ENCODE peak calls at places on chromosomes 2 and 18, in nine cellular contexts. One of them, this sample, is unnamed.
A peak's percentile ranks its signal among the peaks of the same experiment; 100 is the strongest.

GRCh38 chr2:107681946-107682345 is 144.7 kb upstream of the RGPD4 start:
- DNase-seq in cardiac fibroblast: no peak
- DNase-seq in COR-L47: no peak
- DNase-seq in ACHN: no peak
- DNase-seq in A549: no peak
- DNase-seq in KG1: no peak
- DNase-seq in OCI-M1: no peak
- DNase-seq in AML-193: no peak
- DNase-seq in kidney glomerular epithelial cell: no peak
- DNase-seq in this sample: peak; percentile 67

GRCh38 chr2:240451108-240451611 is 15.7 kb downstream of the GPC1 start:
- DNase-seq in cardiac fibroblast: no peak
- DNase-seq in COR-L47: no peak
- DNase-seq in ACHN: no peak
- DNase-seq in A549: no peak
- DNase-seq in KG1: no peak
- DNase-seq in OCI-M1: no peak
- DNase-seq in AML-193: no peak
- DNase-seq in kidney glomerular epithelial cell: no peak
- DNase-seq in this sample: no peak

GRCh38 chr2:108937367-108938017 is 51.5 kb downstream of the EDAR start:
- DNase-seq in cardiac fibroblast: no peak
- DNase-seq in COR-L47: no peak
- DNase-seq in ACHN: no peak
- DNase-seq in A549: no peak
- DNase-seq in KG1: no peak
- DNase-seq in OCI-M1: no peak
- DNase-seq in AML-193: no peak
- DNase-seq in kidney glomerular epithelial cell: no peak
- DNase-seq in this sample: no peak

GRCh38 chr2:233002829-233003657 is 10.0 kb downstream of the NGEF start:
- DNase-seq in cardiac fibroblast: no peak
- DNase-seq in COR-L47: no peak
- DNase-seq in ACHN: no peak
- DNase-seq in A549: no peak
- DNase-seq in KG1: no peak
- DNase-seq in OCI-M1: no peak
- DNase-seq in AML-193: no peak
- DNase-seq in kidney glomerular epithelial cell: no peak
- DNase-seq in this sample: no peak

GRCh38 chr2:122755281-122755780 is 999.9 kb downstream of the TSN start:
- DNase-seq in cardiac fibroblast: peak; percentile 81
- DNase-seq in COR-L47: no peak
- DNase-seq in ACHN: no peak
- DNase-seq in A549: no peak
- DNase-seq in KG1: no peak
- DNase-seq in OCI-M1: peak; percentile 89
- DNase-seq in AML-193: peak; percentile 21
- DNase-seq in kidney glomerular epithelial cell: no peak
- DNase-seq in this sample: no peak

GRCh38 chr2:96088340-96089335 is 27.7 kb downstream of the ADRA2B start:
- DNase-seq in cardiac fibroblast: no peak
- DNase-seq in COR-L47: no peak
- DNase-seq in ACHN: no peak
- DNase-seq in A549: no peak
- DNase-seq in KG1: no peak
- DNase-seq in OCI-M1: no peak
- DNase-seq in AML-193: no peak
- DNase-seq in kidney glomerular epithelial cell: no peak
- DNase-seq in this sample: no peak

GRCh38 chr2:205739618-205740017 is 57.3 kb downstream of the NRP2 start:
- DNase-seq in cardiac fibroblast: no peak
- DNase-seq in COR-L47: no peak
- DNase-seq in ACHN: no peak
- DNase-seq in A549: no peak
- DNase-seq in KG1: no peak
- DNase-seq in OCI-M1: no peak
- DNase-seq in AML-193: no peak
- DNase-seq in kidney glomerular epithelial cell: no peak
- DNase-seq in this sample: no peak

GRCh38 chr2:1132328-1132964 is 181.8 kb downstream of the SNTG2 start:
- DNase-seq in cardiac fibroblast: no peak
- DNase-seq in COR-L47: no peak
- DNase-seq in ACHN: no peak
- DNase-seq in A549: no peak
- DNase-seq in KG1: no peak
- DNase-seq in OCI-M1: no peak
- DNase-seq in AML-193: no peak
- DNase-seq in kidney glomerular epithelial cell: peak; percentile 50
- DNase-seq in this sample: no peak

GRCh38 chr2:208406474-208407451 is at the start of gene PTH2R:
- DNase-seq in cardiac fibroblast: peak; percentile 6
- DNase-seq in COR-L47: peak; percentile 84
- DNase-seq in ACHN: no peak
- DNase-seq in A549: no peak
- DNase-seq in KG1: no peak
- DNase-seq in OCI-M1: no peak
- DNase-seq in AML-193: no peak
- DNase-seq in kidney glomerular epithelial cell: no peak
- DNase-seq in this sample: no peak

GRCh38 chr2:39919511-39920317 is 140.7 kb upstream of the THUMPD2 start:
- DNase-seq in cardiac fibroblast: no peak
- DNase-seq in COR-L47: no peak
- DNase-seq in ACHN: no peak
- DNase-seq in A549: no peak
- DNase-seq in KG1: no peak
- DNase-seq in OCI-M1: no peak
- DNase-seq in AML-193: no peak
- DNase-seq in kidney glomerular epithelial cell: no peak
- DNase-seq in this sample: peak; percentile 87

GRCh38 chr18:31102020-31102684 is at the start of gene DSC2:
- DNase-seq in cardiac fibroblast: no peak
- DNase-seq in COR-L47: peak; percentile 44
- DNase-seq in ACHN: no peak
- DNase-seq in A549: peak; percentile 14
- DNase-seq in KG1: no peak
- DNase-seq in OCI-M1: no peak
- DNase-seq in AML-193: no peak
- DNase-seq in kidney glomerular epithelial cell: peak; percentile 33
- DNase-seq in this sample: no peak

GRCh38 chr2:60880633-60880987 is 764 bp upstream of the REL start:
- DNase-seq in cardiac fibroblast: no peak
- DNase-seq in COR-L47: no peak
- DNase-seq in ACHN: peak; percentile 45
- DNase-seq in A549: no peak
- DNase-seq in KG1: no peak
- DNase-seq in OCI-M1: peak; percentile 83
- DNase-seq in AML-193: peak; percentile 44
- DNase-seq in kidney glomerular epithelial cell: no peak
- DNase-seq in this sample: no peak

GRCh38 chr2:42978887-42979415 is 186.6 kb upstream of the HAAO start:
- DNase-seq in cardiac fibroblast: no peak
- DNase-seq in COR-L47: no peak
- DNase-seq in ACHN: no peak
- DNase-seq in A549: no peak
- DNase-seq in KG1: no peak
- DNase-seq in OCI-M1: no peak
- DNase-seq in AML-193: no peak
- DNase-seq in kidney glomerular epithelial cell: no peak
- DNase-seq in this sample: no peak

GRCh38 chr2:29064746-29065478 is 9.4 kb downstream of the PCARE start:
- DNase-seq in cardiac fibroblast: no peak
- DNase-seq in COR-L47: no peak
- DNase-seq in ACHN: no peak
- DNase-seq in A549: no peak
- DNase-seq in KG1: no peak
- DNase-seq in OCI-M1: no peak
- DNase-seq in AML-193: no peak
- DNase-seq in kidney glomerular epithelial cell: no peak
- DNase-seq in this sample: no peak

GRCh38 chr2:240531038-240531437 is 26.8 kb downstream of the ANKMY1 start:
- DNase-seq in cardiac fibroblast: no peak
- DNase-seq in COR-L47: no peak
- DNase-seq in ACHN: no peak
- DNase-seq in A549: no peak
- DNase-seq in KG1: no peak
- DNase-seq in OCI-M1: no peak
- DNase-seq in AML-193: no peak
- DNase-seq in kidney glomerular epithelial cell: no peak
- DNase-seq in this sample: no peak

GRCh38 chr2:200847939-200848338 is 16.5 kb downstream of the CLK1 start:
- DNase-seq in cardiac fibroblast: no peak
- DNase-seq in COR-L47: no peak
- DNase-seq in ACHN: no peak
- DNase-seq in A549: no peak
- DNase-seq in KG1: no peak
- DNase-seq in OCI-M1: no peak
- DNase-seq in AML-193: no peak
- DNase-seq in kidney glomerular epithelial cell: no peak
- DNase-seq in this sample: no peak

GRCh38 chr18:58788971-58789797 is 75.5 kb upstream of the ZNF532 start:
- DNase-seq in cardiac fibroblast: peak; percentile 84
- DNase-seq in COR-L47: no peak
- DNase-seq in ACHN: no peak
- DNase-seq in A549: peak; percentile 97
- DNase-seq in KG1: no peak
- DNase-seq in OCI-M1: no peak
- DNase-seq in AML-193: no peak
- DNase-seq in kidney glomerular epithelial cell: no peak
- DNase-seq in this sample: peak; percentile 11

GRCh38 chr2:79630060-79630459 is 117.2 kb downstream of the CTNNA2 start:
- DNase-seq in cardiac fibroblast: no peak
- DNase-seq in COR-L47: no peak
- DNase-seq in ACHN: peak; percentile 86
- DNase-seq in A549: peak; percentile 77
- DNase-seq in KG1: no peak
- DNase-seq in OCI-M1: no peak
- DNase-seq in AML-193: no peak
- DNase-seq in kidney glomerular epithelial cell: no peak
- DNase-seq in this sample: peak; percentile 1

GRCh38 chr2:200702646-200703118 is 109.0 kb upstream of the BZW1 start:
- DNase-seq in cardiac fibroblast: no peak
- DNase-seq in COR-L47: no peak
- DNase-seq in ACHN: no peak
- DNase-seq in A549: no peak
- DNase-seq in KG1: no peak
- DNase-seq in OCI-M1: no peak
- DNase-seq in AML-193: no peak
- DNase-seq in kidney glomerular epithelial cell: no peak
- DNase-seq in this sample: no peak

GRCh38 chr2:42101641-42102605 is 54.1 kb downstream of the PKDCC start:
- DNase-seq in cardiac fibroblast: peak; percentile 79
- DNase-seq in COR-L47: no peak
- DNase-seq in ACHN: peak; percentile 74
- DNase-seq in A549: no peak
- DNase-seq in KG1: no peak
- DNase-seq in OCI-M1: no peak
- DNase-seq in AML-193: no peak
- DNase-seq in kidney glomerular epithelial cell: peak; percentile 61
- DNase-seq in this sample: no peak

GRCh38 chr18:61169386-61169785 is 163.8 kb upstream of the CDH20 start:
- DNase-seq in cardiac fibroblast: no peak
- DNase-seq in COR-L47: no peak
- DNase-seq in ACHN: no peak
- DNase-seq in A549: no peak
- DNase-seq in KG1: no peak
- DNase-seq in OCI-M1: peak; percentile 10
- DNase-seq in AML-193: no peak
- DNase-seq in kidney glomerular epithelial cell: peak; percentile 2
- DNase-seq in this sample: no peak

GRCh38 chr2:8573942-8574195 is 108.0 kb upstream of the ID2 start:
- DNase-seq in cardiac fibroblast: no peak
- DNase-seq in COR-L47: no peak
- DNase-seq in ACHN: no peak
- DNase-seq in A549: no peak
- DNase-seq in KG1: no peak
- DNase-seq in OCI-M1: no peak
- DNase-seq in AML-193: no peak
- DNase-seq in kidney glomerular epithelial cell: no peak
- DNase-seq in this sample: no peak

GRCh38 chr2:219644801-219645480 is 17.5 kb downstream of the SLC4A3 start:
- DNase-seq in cardiac fibroblast: peak; percentile 41
- DNase-seq in COR-L47: no peak
- DNase-seq in ACHN: no peak
- DNase-seq in A549: no peak
- DNase-seq in KG1: no peak
- DNase-seq in OCI-M1: no peak
- DNase-seq in AML-193: no peak
- DNase-seq in kidney glomerular epithelial cell: no peak
- DNase-seq in this sample: peak; percentile 68

GRCh38 chr2:109031481-109032228 is 42.6 kb upstream of the EDAR start:
- DNase-seq in cardiac fibroblast: peak; percentile 65
- DNase-seq in COR-L47: peak; percentile 50
- DNase-seq in ACHN: peak; percentile 11
- DNase-seq in A549: no peak
- DNase-seq in KG1: peak; percentile 92
- DNase-seq in OCI-M1: peak; percentile 13
- DNase-seq in AML-193: peak; percentile 86
- DNase-seq in kidney glomerular epithelial cell: no peak
- DNase-seq in this sample: no peak